ENCODE peak calls at places on chromosomes 11 and 22, in five cellular contexts. One of them, this sample, is unnamed. For H3K4me1, the result is how much of the 10 kb centered on the place peaks cover.

GRCh38 chr11:123254357-123254756 is 59.3 kb upstream of the CLMP start:
- DNase-seq in heart left ventricle: no peak
- DNase-seq in body of pancreas: no peak
- DNase-seq in adrenal gland: no peak
- DNase-seq in uterus: no peak
- DNase-seq in this sample: no peak

GRCh38 chr11:3861698-3862097 is 6.2 kb downstream of the STIM1 start:
- DNase-seq in heart left ventricle: no peak
- DNase-seq in body of pancreas: no peak
- DNase-seq in adrenal gland: no peak
- DNase-seq in uterus: no peak
- DNase-seq in this sample: no peak

GRCh38 chr22:40400173-40400572 is 29.8 kb downstream of the SGSM3 start:
- DNase-seq in uterus: no peak
- DNase-seq in adrenal gland: no peak
- DNase-seq in heart left ventricle: no peak
- DNase-seq in body of pancreas: peak
- DNase-seq in this sample: no peak

GRCh38 chr11:16925495-16926065 is 88.6 kb downstream of the PLEKHA7 start:
- DNase-seq in heart left ventricle: peak
- DNase-seq in uterus: no peak
- DNase-seq in adrenal gland: no peak
- DNase-seq in body of pancreas: peak
- DNase-seq in this sample: no peak

GRCh38 chr22:36787594-36787993 is 11.7 kb upstream of the IFT27 start:
- DNase-seq in adrenal gland: no peak
- DNase-seq in body of pancreas: no peak
- DNase-seq in uterus: no peak
- DNase-seq in heart left ventricle: no peak
- DNase-seq in this sample: no peak

GRCh38 chr11:111361082-111361801 is 17.8 kb downstream of the POU2AF1 start:
- DNase-seq in uterus: no peak
- DNase-seq in heart left ventricle: no peak
- DNase-seq in body of pancreas: no peak
- DNase-seq in adrenal gland: no peak
- DNase-seq in this sample: no peak

GRCh38 chr11:120511804-120512726 is 517 bp downstream of the GRIK4 start:
- DNase-seq in adrenal gland: peak
- DNase-seq in heart left ventricle: no peak
- DNase-seq in uterus: no peak
- DNase-seq in body of pancreas: no peak
- DNase-seq in this sample: no peak

GRCh38 chr11:124935548-124936514 is at the start of gene HEPACAM:
- DNase-seq in body of pancreas: no peak
- DNase-seq in uterus: no peak
- DNase-seq in adrenal gland: no peak
- DNase-seq in heart left ventricle: no peak
- DNase-seq in this sample: no peak

GRCh38 chr11:76459299-76459698 is 14.5 kb downstream of the EMSY start:
- DNase-seq in body of pancreas: no peak
- DNase-seq in heart left ventricle: no peak
- DNase-seq in uterus: no peak
- DNase-seq in adrenal gland: no peak
- DNase-seq in this sample: no peak

GRCh38 chr22:44892243-44892642 is 117.6 kb downstream of the PHF21B start:
- DNase-seq in body of pancreas: no peak
- DNase-seq in uterus: no peak
- DNase-seq in heart left ventricle: no peak
- DNase-seq in adrenal gland: no peak
- DNase-seq in this sample: no peak

GRCh38 chr11:68550485-68550817 is 89.9 kb downstream of the PPP6R3 start:
- DNase-seq in uterus: no peak
- DNase-seq in adrenal gland: no peak
- DNase-seq in body of pancreas: no peak
- DNase-seq in heart left ventricle: no peak
- DNase-seq in this sample: no peak

GRCh38 chr11:398826-399225 is 4.8 kb downstream of the PKP3 start:
- DNase-seq in body of pancreas: no peak
- DNase-seq in heart left ventricle: peak
- DNase-seq in uterus: no peak
- DNase-seq in adrenal gland: no peak
- DNase-seq in this sample: no peak

GRCh38 chr22:24120029-24120428 is 61.3 kb upstream of the SUSD2 start:
- DNase-seq in body of pancreas: no peak
- DNase-seq in heart left ventricle: peak
- DNase-seq in adrenal gland: no peak
- DNase-seq in uterus: no peak
- DNase-seq in this sample: no peak

GRCh38 chr11:23730307-23730998 is 766.4 kb upstream of the LUZP2 start:
- DNase-seq in adrenal gland: no peak
- DNase-seq in heart left ventricle: no peak
- DNase-seq in body of pancreas: no peak
- DNase-seq in uterus: no peak
- DNase-seq in this sample: no peak

GRCh38 chr22:50577987-50578775 is at the start of gene CPT1B:
- DNase-seq in heart left ventricle: peak
- DNase-seq in uterus: no peak
- DNase-seq in body of pancreas: no peak
- DNase-seq in adrenal gland: no peak
- DNase-seq in this sample: peak

GRCh38 chr11:14308114-14308896 is 50.7 kb downstream of the RRAS2 start:
- DNase-seq in body of pancreas: peak
- DNase-seq in adrenal gland: no peak
- DNase-seq in uterus: no peak
- DNase-seq in heart left ventricle: no peak
- DNase-seq in this sample: no peak

GRCh38 chr11:84720706-84721402 is 906.3 kb downstream of the DLG2 start:
- DNase-seq in body of pancreas: peak
- DNase-seq in uterus: no peak
- DNase-seq in heart left ventricle: peak
- DNase-seq in adrenal gland: peak
- DNase-seq in this sample: peak

GRCh38 chr11:68632802-68633201 is 51.5 kb upstream of the GAL start:
- DNase-seq in uterus: no peak
- DNase-seq in body of pancreas: peak
- DNase-seq in adrenal gland: peak
- DNase-seq in heart left ventricle: no peak
- DNase-seq in this sample: no peak

GRCh38 chr22:29784451-29785361 is 17.5 kb downstream of the UQCR10 start:
- DNase-seq in body of pancreas: peak
- DNase-seq in adrenal gland: peak
- DNase-seq in heart left ventricle: no peak
- DNase-seq in uterus: no peak
- DNase-seq in this sample: no peak

GRCh38 chr11:9757809-9758675 is 94.2 kb downstream of the SWAP70 start:
- DNase-seq in heart left ventricle: peak
- DNase-seq in adrenal gland: peak
- DNase-seq in uterus: peak
- DNase-seq in body of pancreas: peak
- DNase-seq in this sample: peak

GRCh38 chr11:33475999-33476398 is 218.8 kb downstream of the HIPK3 start:
- DNase-seq in uterus: peak
- DNase-seq in heart left ventricle: no peak
- DNase-seq in adrenal gland: peak
- DNase-seq in body of pancreas: peak
- DNase-seq in this sample: no peak

GRCh38 chr11:33476945-33477584 is 219.9 kb downstream of the HIPK3 start:
- DNase-seq in uterus: no peak
- DNase-seq in body of pancreas: no peak
- DNase-seq in heart left ventricle: no peak
- DNase-seq in adrenal gland: no peak
- DNase-seq in this sample: no peak

GRCh38 chr11:33471541-33471940 is 214.4 kb downstream of the HIPK3 start:
- DNase-seq in uterus: no peak
- DNase-seq in body of pancreas: peak
- DNase-seq in heart left ventricle: no peak
- DNase-seq in adrenal gland: no peak
- DNase-seq in this sample: no peak

GRCh38 chr11:33478111-33478573 is 221.0 kb downstream of the HIPK3 start:
- DNase-seq in heart left ventricle: no peak
- DNase-seq in adrenal gland: peak
- DNase-seq in body of pancreas: no peak
- DNase-seq in uterus: no peak
- DNase-seq in this sample: no peak

DNA sequence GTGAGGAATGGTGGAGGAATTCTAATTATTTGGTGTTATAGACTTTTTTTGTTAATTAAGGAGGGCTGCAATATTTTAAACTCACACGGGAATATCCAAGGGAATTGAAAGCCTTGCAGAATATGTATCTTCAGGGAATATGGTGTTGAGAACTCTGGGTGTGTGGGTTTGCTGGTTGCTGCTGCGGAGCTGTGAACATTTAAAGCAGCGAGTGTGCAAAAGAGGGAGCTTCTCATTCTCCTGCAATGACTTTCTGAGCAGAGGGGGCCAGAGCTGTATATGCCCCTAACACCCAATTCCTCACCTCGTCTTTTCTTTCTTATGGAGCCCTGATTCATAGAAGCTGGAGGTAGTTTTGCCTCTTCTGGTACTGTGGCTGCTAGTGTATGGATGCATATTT is 217.7 kb downstream of the HIPK3 start:
- DNase-seq in uterus: no peak
- DNase-seq in body of pancreas: no peak
- DNase-seq in heart left ventricle: no peak
- DNase-seq in adrenal gland: no peak
- DNase-seq in this sample: no peak
- H3K4me1 ChIP-seq in uterus: under half
- H3K4me1 ChIP-seq in body of pancreas: under half
- H3K4me1 ChIP-seq in heart left ventricle: under half
- H3K4me1 ChIP-seq in adrenal gland: under half
- H3K4me1 ChIP-seq in this sample: under half

DNA sequence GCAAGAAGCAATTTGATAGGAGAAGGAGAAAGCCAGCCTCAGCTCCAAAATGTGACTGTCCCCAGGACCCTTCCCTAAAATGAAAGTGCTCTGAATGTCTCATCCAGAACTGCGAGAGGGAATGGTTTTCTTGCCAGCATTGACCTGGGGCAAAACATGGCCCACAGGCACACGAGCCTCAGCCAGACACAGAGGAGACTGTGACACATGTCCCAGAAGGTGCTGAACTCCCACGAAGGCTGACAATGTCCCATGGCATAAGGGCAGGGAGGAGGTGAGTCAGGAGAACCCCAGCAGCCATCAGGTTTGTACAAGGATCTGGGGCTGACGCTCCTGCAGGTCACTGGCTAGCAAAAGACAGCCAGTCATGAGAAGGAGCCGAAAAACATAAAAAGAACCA is 43.9 kb downstream of the GALNT18 start:
- DNase-seq in adrenal gland: peak
- DNase-seq in heart left ventricle: no peak
- DNase-seq in uterus: no peak
- DNase-seq in body of pancreas: no peak
- DNase-seq in this sample: no peak
- TF ChIP-seq POLR2A in adrenal gland: no peak
- TF ChIP-seq POLR2A in heart left ventricle: no peak
- TF ChIP-seq POLR2A in uterus: no peak
- TF ChIP-seq POLR2A in body of pancreas: no peak
- TF ChIP-seq POLR2A in this sample: no peak

DNA sequence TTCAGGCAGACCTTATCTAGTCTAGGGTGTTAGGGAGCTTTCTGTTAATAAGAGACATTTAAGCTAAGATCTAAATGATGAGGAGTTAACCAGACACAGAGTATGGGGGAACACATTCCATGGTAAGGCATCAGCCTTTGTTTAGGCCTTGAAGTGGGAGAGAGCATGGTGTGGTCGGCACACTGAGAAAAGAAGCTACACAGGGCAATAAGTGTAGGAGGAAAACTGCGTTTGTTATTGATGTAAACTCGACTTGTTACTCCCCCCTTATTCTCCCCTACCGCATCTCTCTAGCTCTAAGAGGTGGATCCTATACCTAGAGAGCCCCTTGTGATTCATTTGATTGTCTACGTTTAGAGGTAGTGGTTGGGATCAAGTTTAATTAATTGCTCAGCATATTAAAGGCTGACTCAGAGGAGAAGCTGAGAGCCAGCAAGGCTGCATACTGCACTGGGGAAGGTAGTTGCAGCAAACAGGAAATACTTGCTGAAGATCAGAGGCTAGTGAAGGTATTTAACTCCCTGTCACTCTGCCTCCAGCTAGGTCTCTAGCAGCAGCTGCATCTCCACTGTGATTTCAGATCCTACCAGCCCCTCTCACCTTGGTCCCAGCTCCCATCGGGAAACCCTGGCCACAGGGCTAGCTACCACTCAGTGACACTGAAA is 86.8 kb upstream of the TEAD1 start:
- DNase-seq in body of pancreas: no peak
- DNase-seq in heart left ventricle: no peak
- DNase-seq in uterus: no peak
- DNase-seq in adrenal gland: no peak
- DNase-seq in this sample: no peak
- H3K4me3 ChIP-seq in body of pancreas: no peak
- H3K4me3 ChIP-seq in heart left ventricle: no peak
- H3K4me3 ChIP-seq in uterus: no peak
- H3K4me3 ChIP-seq in adrenal gland: no peak
- H3K4me3 ChIP-seq in this sample: no peak

GRCh38 chr22:22044153-22044552 is 61.6 kb upstream of the TOP3B start:
- DNase-seq in uterus: no peak
- DNase-seq in body of pancreas: no peak
- DNase-seq in adrenal gland: no peak
- DNase-seq in heart left ventricle: no peak
- DNase-seq in this sample: no peak

GRCh38 chr22:22042599-22043295 is 60.2 kb upstream of the TOP3B start:
- DNase-seq in body of pancreas: no peak
- DNase-seq in uterus: no peak
- DNase-seq in heart left ventricle: no peak
- DNase-seq in adrenal gland: no peak
- DNase-seq in this sample: no peak

GRCh38 chr22:22045576-22046335 is 63.2 kb upstream of the TOP3B start:
- DNase-seq in uterus: no peak
- DNase-seq in heart left ventricle: no peak
- DNase-seq in adrenal gland: no peak
- DNase-seq in body of pancreas: no peak
- DNase-seq in this sample: no peak

GRCh38 chr22:22042009-22042408 is 59.4 kb upstream of the TOP3B start:
- DNase-seq in adrenal gland: no peak
- DNase-seq in body of pancreas: no peak
- DNase-seq in uterus: no peak
- DNase-seq in heart left ventricle: no peak
- DNase-seq in this sample: no peak

DNA sequence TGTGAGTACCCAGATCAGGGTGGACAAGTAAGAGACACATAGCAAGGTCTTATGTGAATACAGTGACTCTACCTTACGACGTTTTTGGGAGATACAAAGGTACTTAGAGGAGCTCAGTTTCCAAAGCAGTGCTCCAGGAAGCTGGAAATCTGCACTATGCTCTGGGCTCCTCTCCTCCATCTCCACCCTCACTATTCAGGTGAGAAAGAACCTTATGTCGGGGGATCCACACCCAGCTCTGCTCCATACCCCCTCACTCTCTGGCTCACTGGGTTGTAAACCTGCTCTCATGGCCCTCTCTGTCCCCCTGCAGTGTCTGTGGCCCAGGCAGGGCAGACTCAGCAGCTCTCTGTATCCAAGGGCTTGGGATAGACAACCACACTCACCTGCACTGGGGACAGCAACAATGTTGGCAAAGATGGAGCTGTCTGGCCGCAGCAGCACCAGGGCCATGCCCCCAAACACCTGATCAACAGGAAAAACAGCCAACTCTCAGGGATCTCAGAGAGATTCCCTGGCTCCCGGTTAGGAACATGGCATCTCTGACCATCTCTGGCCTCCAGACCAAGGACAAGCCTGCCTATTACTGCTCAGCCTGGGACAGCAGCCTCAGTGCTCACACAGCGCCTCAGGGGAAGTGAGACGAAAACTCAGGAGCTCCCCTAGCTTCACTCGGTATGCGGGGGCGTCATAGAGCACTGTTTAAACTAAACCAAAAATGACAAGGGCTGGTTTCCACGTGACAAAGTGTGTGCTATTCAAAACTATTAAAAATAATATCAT is 60.9 kb upstream of the TOP3B start:
- DNase-seq in body of pancreas: no peak
- DNase-seq in heart left ventricle: no peak
- DNase-seq in uterus: no peak
- DNase-seq in adrenal gland: no peak
- DNase-seq in this sample: no peak
- H3K4me1 ChIP-seq in body of pancreas: under half
- H3K4me1 ChIP-seq in heart left ventricle: under half
- H3K4me1 ChIP-seq in uterus: under half
- H3K4me1 ChIP-seq in adrenal gland: under half
- H3K4me1 ChIP-seq in this sample: under half